ENCODE peak calls at places on chromosomes 7 and 10, in seven cellular contexts. U is fibroblast of mammary gland, C is mammary epithelial cell, A is hepatocyte, V is bronchial epithelial cell, Y is vagina, H is heart left ventricle. K is an unnamed sample.

GRCh38 chr7:55504093-55504859 is 68.0 kb downstream of the VOPP1 start:
- DNase-seq in U (peak), C (peak), A (no peak), V (peak), Y (no peak), H (no peak), K (peak)

GRCh38 chr10:81575007-81575406 is 300.0 kb upstream of the NRG3 start:
- DNase-seq in U (no peak), C (no peak), A (no peak), V (peak), Y (no peak), H (no peak), K (peak)

GRCh38 chr10:117257701-117258100 is 16.8 kb downstream of the SLC18A2 start:
- DNase-seq in U (no peak), C (no peak), A (no peak), V (no peak), Y (peak), H (no peak), K (no peak)

GRCh38 chr7:143417734-143418378 is 9.2 kb upstream of the EPHA1 start:
- DNase-seq in U (peak), C (no peak), A (no peak), V (peak), Y (no peak), H (no peak), K (peak)

GRCh38 chr7:39238209-39238869 is 260.6 kb downstream of the POU6F2 start:
- DNase-seq in U (no peak), C (no peak), A (no peak), V (no peak), Y (no peak), H (no peak), K (no peak)

GRCh38 chr7:66306243-66306642 is 101.1 kb downstream of the TPST1 start:
- DNase-seq in U (no peak), C (peak), A (no peak), V (peak), Y (no peak), H (no peak), K (peak)

GRCh38 chr7:128176696-128177095 is 64.4 kb upstream of the LEP start:
- DNase-seq in U (no peak), C (peak), A (no peak), V (peak), Y (no peak), H (no peak), K (peak)

GRCh38 chr7:32761451-32762320 is 129.9 kb downstream of the KBTBD2 start:
- DNase-seq in U (no peak), C (no peak), A (no peak), V (no peak), Y (no peak), H (no peak), K (no peak)

GRCh38 chr7:3805151-3805550 is 504.1 kb downstream of the SDK1 start:
- DNase-seq in U (no peak), C (peak), A (no peak), V (peak), Y (no peak), H (no peak), K (peak)

GRCh38 chr7:29375641-29376562 is 181.3 kb downstream of the CHN2 start:
- DNase-seq in U (peak), C (peak), A (peak), V (peak), Y (no peak), H (no peak), K (peak)

GRCh38 chr10:93680414-93681047 is 21.9 kb downstream of the FRA10AC1 start:
- DNase-seq in U (peak), C (peak), A (peak), V (peak), Y (no peak), H (no peak), K (peak)
- TF ChIP-seq CTCF in U (peak), C (peak), A (peak), V (peak), Y (peak), H (peak), K (peak)

GRCh38 chr10:125983161-125983560 is 86.8 kb downstream of the FANK1 start:
- DNase-seq in U (no peak), C (no peak), A (no peak), V (no peak), Y (no peak), H (no peak), K (no peak)
- H3K4me3 ChIP-seq in U (no peak), C (no peak), A (no peak), V (no peak), Y (no peak), H (no peak), K (no peak)

GRCh38 chr7:107044347-107045194 is at the start of gene PRKAR2B:
- DNase-seq in U (peak), C (peak), A (peak), V (no peak), Y (no peak), H (peak), K (peak)
- TF ChIP-seq CTCF in U (no peak), C (no peak), A (no peak), V (no peak), Y (no peak), H (peak), K (no peak)

GRCh38 chr10:76430330-76430729 is 998.9 kb downstream of the LRMDA start:
- DNase-seq in U (peak), C (no peak), A (no peak), V (no peak), Y (no peak), H (no peak), K (no peak)
- H3K4me3 ChIP-seq in U (no peak), C (no peak), A (no peak), V (no peak), Y (no peak), H (peak), K (no peak)

GRCh38 chr10:33326897-33327296 is 7.6 kb downstream of the NRP1 start:
- DNase-seq in U (peak), C (no peak), A (no peak), V (no peak), Y (no peak), H (no peak), K (no peak)

GRCh38 chr10:33328253-33328652 is 6.2 kb downstream of the NRP1 start:
- DNase-seq in U (no peak), C (no peak), A (no peak), V (no peak), Y (no peak), H (no peak), K (no peak)

GRCh38 chr10:33329178-33329577 is 5.3 kb downstream of the NRP1 start:
- DNase-seq in U (no peak), C (no peak), A (no peak), V (no peak), Y (no peak), H (no peak), K (no peak)

GRCh38 chr10:33325929-33326328 is 8.5 kb downstream of the NRP1 start:
- DNase-seq in U (no peak), C (no peak), A (no peak), V (no peak), Y (no peak), H (no peak), K (no peak)

GRCh38 chr10:33327750-33328149 is 6.7 kb downstream of the NRP1 start:
- DNase-seq in U (no peak), C (no peak), A (no peak), V (no peak), Y (no peak), H (no peak), K (peak)
- TF ChIP-seq CTCF in U (peak), C (peak), A (peak), V (peak), Y (no peak), H (no peak), K (peak)

DNA sequence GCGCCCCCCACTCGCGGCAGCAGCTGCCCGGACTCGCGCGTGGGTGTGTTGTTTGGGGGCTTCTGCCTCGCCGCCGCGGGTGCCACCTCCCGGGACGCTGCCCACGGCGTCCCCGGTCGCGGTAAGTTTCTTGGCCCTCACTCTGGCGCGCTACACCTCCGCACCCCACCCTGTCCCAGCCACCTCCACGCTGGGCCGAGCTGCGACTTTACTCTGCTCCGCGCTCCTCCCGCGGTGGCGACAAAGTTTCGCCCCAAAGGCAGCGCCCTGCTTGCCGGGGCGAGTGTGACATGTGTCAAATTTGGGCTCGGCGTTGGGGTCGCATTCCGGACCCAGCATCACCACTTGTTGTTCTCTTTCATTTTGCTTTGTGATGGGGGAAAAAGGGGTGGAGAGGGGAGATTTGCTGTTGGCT is 167.7 kb upstream of the PPP1R3A start:
- DNase-seq in U (no peak), C (no peak), A (peak), V (no peak), Y (no peak), H (peak), K (no peak)
- H3K4me3 ChIP-seq in U (peak), C (peak), A (peak), V (peak), Y (peak), H (peak), K (peak)

GRCh38 chr10:64586930-64587503 is 1065.8 kb downstream of the REEP3 start:
- DNase-seq in U (no peak), C (no peak), A (no peak), V (no peak), Y (no peak), H (no peak), K (peak)
- TF ChIP-seq CTCF in U (no peak), C (no peak), A (no peak), V (no peak), Y (no peak), H (no peak), K (no peak)